ENCODE peak calls at places on chromosome 20, in six cellular contexts. V is EH; P is RCC 7860; C is foreskin fibroblast; K is activated T-helper 1 cell treated with anti-CD3 and anti-CD28 coated beads, Interleukin-2, amount 50 U/mL, for 16 hours; E is activated CD4-positive, alpha-beta T cell treated with anti-CD3 and anti-CD28 coated beads for 48 hours. G is an unnamed sample.

GRCh38 chr20:588932-589672 is 21.0 kb downstream of the TCF15 start:
- DNase-seq in V (peak; percentile 10), C (no peak), E (no peak), K (no peak), P (no peak), G (no peak)

GRCh38 chr20:1334761-1335160 is 5.8 kb upstream of the SDCBP2 start:
- DNase-seq in V (no peak), K (no peak), P (no peak), C (no peak), E (no peak), G (no peak)

GRCh38 chr20:45902199-45902701 is 9.7 kb downstream of the PLTP start:
- DNase-seq in E (no peak), C (no peak), V (no peak), K (no peak), P (no peak), G (no peak)

GRCh38 chr20:15162061-15162740 is 824.8 kb upstream of the FLRT3 start:
- DNase-seq in V (no peak), E (no peak), K (no peak), C (no peak), P (no peak), G (no peak)

GRCh38 chr20:14401479-14402138 is 64.2 kb upstream of the FLRT3 start:
- DNase-seq in P (no peak), K (no peak), V (no peak), C (peak; percentile 31), E (no peak), G (no peak)

GRCh38 chr20:49566401-49566800 is 1.5 kb downstream of the PTGIS start:
- DNase-seq in C (no peak), P (no peak), E (no peak), K (no peak), V (no peak), G (no peak)

GRCh38 chr20:4260102-4260501 is 244.7 kb upstream of the RNF24 start:
- DNase-seq in V (no peak), P (no peak), E (no peak), K (no peak), C (no peak), G (no peak)

GRCh38 chr20:52105573-52106422 is 85.8 kb downstream of the ZFP64 start:
- DNase-seq in K (no peak), P (no peak), E (peak; percentile 63), V (peak; percentile 50), C (peak; percentile 73), G (no peak)

GRCh38 chr20:45408646-45409213 is 641 bp downstream of the DBNDD2 start:
- DNase-seq in E (no peak), K (no peak), P (no peak), V (no peak), C (no peak), G (no peak)

GRCh38 chr20:57048027-57048869 is 218.2 kb downstream of the BMP7 start:
- DNase-seq in P (peak; percentile 49), C (peak; percentile 71), K (no peak), E (peak; percentile 41), V (peak; percentile 76), G (peak; percentile 45)

GRCh38 chr20:6705920-6706500 is 61.5 kb upstream of the BMP2 start:
- DNase-seq in P (no peak), E (no peak), K (no peak), C (peak; percentile 3), V (peak; percentile 35), G (no peak)

GRCh38 chr20:8557711-8558110 is 425.6 kb downstream of the PLCB1 start:
- DNase-seq in E (no peak), C (peak; percentile 54), V (peak; percentile 74), K (no peak), P (no peak), G (no peak)

GRCh38 chr20:8756410-8756809 is 312.5 kb upstream of the PLCB4 start:
- DNase-seq in C (peak; percentile 93), K (no peak), P (peak; percentile 92), E (no peak), V (peak; percentile 97), G (no peak)

GRCh38 chr20:44470327-44470726 is 5.3 kb upstream of the TTPAL start:
- DNase-seq in V (no peak), C (no peak), K (no peak), E (no peak), P (no peak), G (no peak)

GRCh38 chr20:5150226-5151076 is 23.6 kb downstream of the CDS2 start:
- DNase-seq in K (no peak), P (peak; percentile 32), V (peak; percentile 45), C (peak; percentile 52), E (no peak), G (no peak)

GRCh38 chr20:49608752-49609670 is 41.1 kb upstream of the PTGIS start:
- DNase-seq in C (peak; percentile 75), P (peak; percentile 49), V (peak; percentile 59), K (peak; percentile 62), E (peak; percentile 85), G (peak; percentile 80)